ENCODE peak calls at places on chromosomes 5 and 9, in eight cellular contexts. C is activated naive CD4-positive, alpha-beta T cell treated with anti-CD3 and anti-CD28 coated beads, Interleukin-2, amount 50 U/mL, for 72 hours; Y is HEK293T; F is head of caudate nucleus; X is heart left ventricle; A is NCI-H2107; V is A549; Q is anterior cingulate cortex. H is an unnamed sample.
A peak's percentile ranks its signal among the peaks of the same experiment; 100 is the strongest.

GRCh38 chr5:176697929-176698520 is 50.7 kb downstream of the TSPAN17 start:
- DNase-seq in C (no peak), Y (no peak), F (no peak), X (no peak), A (peak; percentile 35), V (no peak), Q (no peak), H (no peak)

GRCh38 chr9:69397384-69398214 is 72.6 kb downstream of the ENTREP1 start:
- DNase-seq in C (no peak), Y (no peak), F (no peak), X (no peak), A (no peak), V (no peak), Q (no peak), H (peak; percentile 52)

GRCh38 chr5:140567871-140568270 is 3.2 kb downstream of the SLC35A4 start:
- DNase-seq in C (no peak), Y (no peak), F (no peak), X (no peak), A (no peak), V (no peak), Q (no peak), H (no peak)

GRCh38 chr9:92740446-92740961 is 24.1 kb downstream of the BICD2 start:
- DNase-seq in C (no peak), Y (no peak), F (no peak), X (no peak), A (no peak), V (no peak), Q (no peak), H (no peak)

GRCh38 chr9:71975833-71976232 is 64.4 kb downstream of the C9orf85 start:
- DNase-seq in C (no peak), Y (no peak), F (no peak), X (no peak), A (no peak), V (no peak), Q (no peak), H (peak; percentile 37)

GRCh38 chr5:138458856-138459255 is 6.4 kb upstream of the EGR1 start:
- DNase-seq in C (no peak), Y (no peak), F (no peak), X (no peak), A (no peak), V (no peak), Q (no peak), H (no peak)

GRCh38 chr5:44952376-44952775 is 143.6 kb downstream of the MRPS30 start:
- DNase-seq in C (no peak), Y (peak; percentile 15), F (no peak), X (no peak), A (peak; percentile 41), V (peak; percentile 4), Q (no peak), H (no peak)

GRCh38 chr9:79477955-79478751 is 93.6 kb upstream of the TLE4 start:
- DNase-seq in C (peak; percentile 8), Y (peak; percentile 89), F (peak; percentile 76), X (no peak), A (no peak), V (no peak), Q (no peak), H (peak; percentile 86)

GRCh38 chr5:132260714-132261615 is 3.5 kb downstream of the PDLIM4 start:
- DNase-seq in C (peak; percentile 40), Y (no peak), F (peak; percentile 69), X (peak; percentile 65), A (no peak), V (no peak), Q (no peak), H (no peak)

GRCh38 chr5:88979244-88979643 is 96.3 kb upstream of the MEF2C start:
- DNase-seq in C (no peak), Y (no peak), F (no peak), X (no peak), A (no peak), V (no peak), Q (no peak), H (no peak)

GRCh38 chr5:68554566-68555279 is 339.2 kb downstream of the PIK3R1 start:
- DNase-seq in C (no peak), Y (no peak), F (no peak), X (no peak), A (no peak), V (no peak), Q (no peak), H (no peak)

GRCh38 chr5:38790891-38791290 is 54.9 kb upstream of the OSMR start:
- DNase-seq in C (no peak), Y (no peak), F (no peak), X (no peak), A (no peak), V (no peak), Q (no peak), H (no peak)

GRCh38 chr9:21710792-21711191 is 91.6 kb upstream of the MTAP start:
- DNase-seq in C (no peak), Y (no peak), F (no peak), X (no peak), A (no peak), V (no peak), Q (no peak), H (no peak)

GRCh38 chr5:137619191-137619870 is 116.6 kb downstream of the KLHL3 start:
- DNase-seq in C (no peak), Y (no peak), F (peak; percentile 77), X (peak; percentile 76), A (peak; percentile 70), V (no peak), Q (no peak), H (peak; percentile 46)

GRCh38 chr9:98808411-98808815 is 943 bp downstream of the GALNT12 start:
- DNase-seq in C (no peak), Y (no peak), F (peak; percentile 22), X (no peak), A (no peak), V (no peak), Q (no peak), H (no peak)

H was measured in globus pallidus.